ENCODE peak calls at places on chromosomes 13 and 19, in six cellular contexts. E is EL; F is stimulated activated CD4-positive, alpha-beta T cell treated with anti-CD3 and anti-CD28 coated beads, Interleukin-1b, Interleukin-23, amount 100 ng/mL, for 1 hour; Y is A549; U is activated naive CD8-positive, alpha-beta T cell treated with anti-CD3 and anti-CD28 coated beads, Interleukin-2, amount 10 ng/mL, durations not matched to agents 7 days and 5 days; W is EH. T is an unnamed sample.

GRCh38 chr19:50690439-50690838 is 29.2 kb downstream of the SHANK1 start:
- DNase-seq in E (no peak), F (no peak), Y (no peak), U (no peak), W (no peak), T (no peak)

GRCh38 chr13:21733475-21734311 is 62.8 kb downstream of the FGF9 start:
- DNase-seq in E (no peak), F (no peak), Y (no peak), U (no peak), W (no peak), T (no peak)

GRCh38 chr13:113880651-113881611 is 17.1 kb upstream of the GAS6 start:
- DNase-seq in E (no peak), F (no peak), Y (no peak), U (no peak), W (peak; percentile 35), T (no peak)

GRCh38 chr13:34361528-34361927 is 543.6 kb downstream of the RFC3 start:
- DNase-seq in E (peak; percentile 82), F (no peak), Y (no peak), U (no peak), W (peak; percentile 92), T (no peak)

GRCh38 chr13:30892966-30893365 is 13.1 kb upstream of the MEDAG start:
- DNase-seq in E (peak; percentile 31), F (no peak), Y (peak; percentile 13), U (no peak), W (peak; percentile 43), T (no peak)

GRCh38 chr13:31996611-31997010 is 35.0 kb upstream of the FRY start:
- DNase-seq in E (no peak), F (no peak), Y (no peak), U (no peak), W (no peak), T (no peak)

GRCh38 chr19:1082165-1082927 is 12.8 kb downstream of the POLR2E start:
- DNase-seq in E (peak; percentile 61), F (peak; percentile 72), Y (peak; percentile 50), U (peak; percentile 89), W (peak; percentile 47), T (no peak)

GRCh38 chr19:3503036-3503572 is 2.6 kb upstream of the DOHH start:
- DNase-seq in E (no peak), F (no peak), Y (no peak), U (no peak), W (peak; percentile 24), T (no peak)

GRCh38 chr19:17076539-17076919 is 952 bp downstream of the MYO9B start:
- DNase-seq in E (peak; percentile 42), F (no peak), Y (no peak), U (peak; percentile 61), W (peak; percentile 56), T (no peak)

GRCh38 chr13:64154514-64154913 is 2738.9 kb upstream of the PCDH20 start:
- DNase-seq in E (peak; percentile 24), F (no peak), Y (no peak), U (no peak), W (peak; percentile 53), T (no peak)

GRCh38 chr19:33426621-33427475 is 53.3 kb downstream of the CEBPG start:
- DNase-seq in E (no peak), F (no peak), Y (no peak), U (no peak), W (no peak), T (no peak)